ENCODE peak calls at places on chromosomes 13 and 19, in five cellular contexts. D is tibial nerve, T is uterus, M is ovary, C is body of pancreas. N is an unnamed sample.

GRCh38 chr13:28558567-28558966 is 63.6 kb upstream of the FLT1 start:
- DNase-seq in M (no peak), T (no peak), C (no peak), D (no peak), N (no peak)

GRCh38 chr13:50129923-50130685 is 114.9 kb downstream of the KCNRG start:
- DNase-seq in T (peak; percentile 59), C (peak; percentile 23), D (peak; percentile 63), M (peak; percentile 31), N (no peak)

GRCh38 chr13:45812599-45813372 is 38.8 kb downstream of the SIAH3 start:
- DNase-seq in D (no peak), C (no peak), T (no peak), M (no peak), N (no peak)

GRCh38 chr19:46670874-46671273 is 9.9 kb upstream of the DACT3 start:
- DNase-seq in T (no peak), D (no peak), C (no peak), M (no peak), N (no peak)

GRCh38 chr13:23901365-23901764 is 4.1 kb upstream of the C1QTNF9B start:
- DNase-seq in D (no peak), C (no peak), T (no peak), M (no peak), N (no peak)

GRCh38 chr13:113990321-113990837 is 16.5 kb upstream of the C13orf46 start:
- DNase-seq in D (peak; percentile 7), C (no peak), T (no peak), M (no peak), N (no peak)

GRCh38 chr13:50401721-50402510 is 386.7 kb downstream of the KCNRG start:
- DNase-seq in T (no peak), D (no peak), M (no peak), C (no peak), N (no peak)

GRCh38 chr13:76992548-76993001 is 694 bp downstream of the CLN5 start:
- DNase-seq in C (peak; percentile 39), M (peak; percentile 34), D (no peak), T (peak; percentile 27), N (peak; percentile 40)

GRCh38 chr19:51440846-51441409 is 17.3 kb downstream of the SIGLEC8 start:
- DNase-seq in T (no peak), D (no peak), M (no peak), C (no peak), N (no peak)

GRCh38 chr19:934865-935422 is 9.1 kb downstream of the ARID3A start:
- DNase-seq in C (peak; percentile 99), M (peak; percentile 89), D (peak; percentile 58), T (peak; percentile 74), N (peak; percentile 86)

GRCh38 chr19:57651654-57651996 is 17.1 kb upstream of the ZSCAN4 start:
- DNase-seq in M (no peak), C (no peak), T (no peak), D (no peak), N (no peak)

GRCh38 chr19:48897181-48897580 is 1.4 kb downstream of the TULP2 start:
- DNase-seq in M (no peak), T (no peak), C (no peak), D (no peak), N (no peak)

GRCh38 chr13:32911506-32911905 is 104.7 kb upstream of the KL start:
- DNase-seq in T (no peak), C (no peak), M (no peak), D (no peak), N (no peak)

GRCh38 chr13:73335226-73335625 is 276.4 kb downstream of the KLF5 start:
- DNase-seq in D (no peak), C (no peak), M (no peak), T (no peak), N (no peak)

GRCh38 chr13:21075303-21076264 is 14.2 kb upstream of the LATS2 start:
- DNase-seq in M (peak; percentile 73), T (no peak), C (peak; percentile 33), D (no peak), N (no peak)

GRCh38 chr13:52665325-52665724 is 12.7 kb downstream of the SUGT1 start:
- DNase-seq in D (no peak), T (no peak), M (no peak), C (no peak), N (no peak)

GRCh38 chr13:51451134-51451466 is 1.7 kb downstream of the INTS6 start:
- DNase-seq in M (no peak), D (no peak), T (no peak), C (no peak), N (no peak)

GRCh38 chr13:78241278-78241919 is 322.8 kb upstream of the EDNRB start:
- DNase-seq in D (no peak), T (no peak), M (no peak), C (peak; percentile 16), N (no peak)
- TF ChIP-seq CTCF in D (no peak), T (no peak), M (no peak), C (peak; percentile 28), N (peak; percentile 11)

DNA sequence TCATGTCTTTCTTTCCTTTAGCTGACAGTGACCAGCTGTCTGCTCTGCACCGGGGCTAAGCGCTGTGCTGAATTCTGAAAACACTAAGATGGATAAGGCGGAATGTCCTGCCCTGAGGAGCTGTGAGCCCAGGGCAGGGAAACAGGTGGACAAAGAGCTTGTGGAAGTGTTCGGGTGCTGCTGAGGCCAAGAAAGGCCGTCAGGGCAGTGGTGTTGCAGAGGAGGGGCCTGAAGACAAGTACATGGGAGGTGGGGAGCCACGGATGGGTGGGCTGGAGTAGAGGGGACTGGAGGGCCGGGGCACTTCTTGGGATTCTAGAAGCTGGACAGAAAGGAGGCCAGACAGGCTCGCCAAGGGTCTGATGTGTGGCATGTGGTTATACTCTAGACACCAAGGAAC is 66.2 kb upstream of the GPR183 start:
- DNase-seq in D (no peak), M (no peak), T (no peak), C (no peak), N (no peak)
- TF ChIP-seq POLR2A in D (no peak), M (no peak), T (no peak), C (no peak), N (no peak)

GRCh38 chr19:41883821-41884733 is 1.1 kb downstream of the ARHGEF1 start:
- DNase-seq in T (peak; percentile 89), M (peak; percentile 93), C (peak; percentile 96), D (peak; percentile 80), N (peak; percentile 94)
- H3K27ac ChIP-seq in T (peak overlapping the region; percentile 81), M (no peak overlapping the region), C (peak overlapping the region; percentile 69), D (peak overlapping the region; percentile 97), N (peak overlapping the region; percentile 87)

GRCh38 chr13:34779171-34779570 is 162.9 kb upstream of the NBEA start:
- DNase-seq in M (no peak), D (no peak), C (no peak), T (no peak), N (no peak)
- TF ChIP-seq CTCF in M (no peak), D (no peak), C (no peak), T (no peak), N (no peak)

DNA sequence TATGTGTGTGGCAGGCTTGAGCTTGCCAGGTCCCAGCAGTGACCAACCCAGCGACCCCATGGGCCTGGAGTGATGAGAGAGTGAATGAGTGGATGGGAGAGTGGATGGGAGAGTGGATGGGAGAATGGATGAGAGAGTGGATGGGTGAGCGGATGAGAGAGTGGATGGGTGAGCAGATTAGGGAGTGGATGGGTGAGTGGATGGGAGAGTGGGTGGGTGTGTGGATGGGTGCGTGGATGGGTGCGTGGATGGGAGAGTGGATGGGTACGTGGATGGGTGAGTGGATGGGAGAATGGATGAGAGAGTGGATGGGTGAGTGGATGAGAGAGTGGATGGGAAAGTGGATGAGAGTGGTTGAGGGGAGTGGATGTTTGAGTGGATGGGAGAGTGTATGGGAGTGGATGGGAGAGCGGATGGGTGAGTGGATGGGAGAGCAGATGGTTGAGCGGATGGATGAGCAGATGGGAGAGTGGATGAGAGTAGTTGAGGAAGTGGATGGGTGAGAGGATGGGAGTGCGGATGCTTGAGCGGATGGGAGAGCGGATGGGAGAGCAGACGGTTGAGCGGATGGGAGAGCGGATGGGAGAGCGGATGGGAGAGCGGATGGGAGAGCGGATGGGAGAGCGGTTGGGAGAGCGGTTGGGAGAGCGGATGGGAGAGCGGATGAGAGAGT is 10.3 kb upstream of the TEKTIP1 start:
- DNase-seq in C (no peak), T (no peak), M (no peak), D (no peak), N (no peak)
- TF ChIP-seq POLR2A in C (no peak), T (no peak), M (no peak), D (no peak), N (no peak)

GRCh38 chr19:18109363-18109730 is 11.8 kb downstream of the MAST3 start:
- DNase-seq in T (no peak), M (no peak), C (peak; percentile 47), D (no peak), N (no peak)
- H3K27ac ChIP-seq in T (no peak overlapping the region), M (no peak overlapping the region), C (peak overlapping the region; percentile 88), D (peak overlapping the region; percentile 84), N (peak overlapping the region; percentile 13)

GRCh38 chr19:38849746-38850230 is at the start of gene HNRNPL:
- DNase-seq in M (peak; percentile 99), C (no peak), T (no peak), D (no peak), N (no peak)
- TF ChIP-seq CTCF in M (peak; percentile 67), C (peak; percentile 59), T (no peak), D (peak; percentile 84), N (peak; percentile 58)

GRCh38 chr13:99501135-99501951 is at the start of gene TM9SF2:
- DNase-seq in D (peak; percentile 93), T (peak; percentile 98), M (peak; percentile 98), C (peak; percentile 96), N (peak; percentile 98)
- TF ChIP-seq POLR2A in D (peak; percentile 63), T (peak; percentile 54), M (peak; percentile 68), C (peak; percentile 88), N (peak; percentile 63)

GRCh38 chr19:13100031-13100588 is 2.5 kb downstream of the LYL1 start:
- DNase-seq in T (peak; percentile 26), M (no peak), C (no peak), D (no peak), N (no peak)
- H3K27ac ChIP-seq in T (peak overlapping the region; percentile 93), M (no peak overlapping the region), C (no peak overlapping the region), D (peak overlapping the region; percentile 84), N (peak overlapping the region; percentile 68)